ENCODE peak calls at places on chromosomes 11 and 22, in nine cellular contexts. S is head of caudate nucleus; Q is HuH-7; J is stimulated activated CD4-positive, alpha-beta T cell treated with anti-CD3 and anti-CD28 coated beads, Interleukin-1b, Interleukin-23, amount 100 ng/mL, for 24 hours; Z is left ventricle myocardium inferior; Y is right lobe of liver; E is activated T-cell treated with anti-CD3 and anti-CD28 coated beads, Interleukin-2, amount 50 U/mL, for 72 hours; A is AG09309; X is T-helper 9 cell. W is an unnamed sample.

GRCh38 chr11:71418643-71419042 is 29.6 kb downstream of the DHCR7 start:
- DNase-seq in S (peak; percentile 82), X (no peak), A (no peak), E (no peak), Q (no peak), J (no peak), Y (no peak), Z (no peak), W (no peak)

GRCh38 chr11:9573775-9574555 is 495 bp downstream of the WEE1 start:
- DNase-seq in Z (peak; percentile 37), Q (no peak), A (no peak), J (peak; percentile 28), Y (peak; percentile 60), X (peak; percentile 8), S (no peak), E (peak; percentile 51), W (no peak)

GRCh38 chr11:64757549-64758329 is 2.0 kb downstream of the PYGM start:
- DNase-seq in Z (no peak), S (peak; percentile 21), X (no peak), E (no peak), J (no peak), Y (peak; percentile 49), A (no peak), Q (no peak), W (no peak)

GRCh38 chr22:36325163-36326031 is 62.4 kb downstream of the MYH9 start:
- DNase-seq in Z (no peak), Y (no peak), A (peak; percentile 93), J (no peak), S (no peak), X (no peak), E (no peak), Q (no peak), W (no peak)

GRCh38 chr22:44983878-44984482 is 25.8 kb downstream of the PHF21B start:
- DNase-seq in Z (no peak), Y (no peak), E (no peak), J (no peak), X (no peak), S (no peak), A (no peak), Q (no peak), W (no peak)

GRCh38 chr11:58912124-58912523 is 27.2 kb upstream of the GLYATL1 start:
- DNase-seq in J (no peak), Y (no peak), A (no peak), S (no peak), X (no peak), Z (no peak), E (no peak), Q (no peak), W (no peak)

GRCh38 chr11:35014352-35014751 is 97.9 kb downstream of the PDHX start:
- DNase-seq in Z (no peak), Q (no peak), X (no peak), A (peak; percentile 67), Y (no peak), J (no peak), S (no peak), E (no peak), W (no peak)

GRCh38 chr22:36671398-36671797 is 32.2 kb downstream of the CACNG2 start:
- DNase-seq in Q (no peak), A (no peak), E (no peak), Y (no peak), S (no peak), J (no peak), X (no peak), Z (no peak), W (no peak)

GRCh38 chr11:110908401-110909106 is 196.3 kb upstream of the ARHGAP20 start:
- DNase-seq in A (peak; percentile 59), Q (no peak), J (no peak), Z (no peak), Y (no peak), E (no peak), X (no peak), S (no peak), W (no peak)

GRCh38 chr11:119832536-119832935 is 103.5 kb upstream of the NECTIN1 start:
- DNase-seq in X (no peak), S (no peak), A (peak; percentile 3), E (no peak), J (no peak), Y (no peak), Q (peak; percentile 32), Z (no peak), W (no peak)

GRCh38 chr11:116840224-116840745 is 2.9 kb upstream of the APOA1 start:
- DNase-seq in J (no peak), A (no peak), Z (no peak), Y (no peak), X (no peak), E (no peak), Q (peak; percentile 50), S (peak; percentile 65), W (no peak)

GRCh38 chr11:1879941-1880720 is 11.6 kb downstream of the PRR33 start:
- DNase-seq in Z (peak; percentile 84), Y (peak; percentile 57), X (no peak), Q (no peak), E (no peak), J (no peak), S (no peak), A (no peak), W (no peak)

GRCh38 chr11:134754196-134754822 is 342.3 kb upstream of the B3GAT1 start:
- DNase-seq in E (no peak), J (no peak), Y (no peak), X (no peak), Z (no peak), S (no peak), A (no peak), Q (no peak), W (no peak)

GRCh38 chr22:24059121-24059520 is 48.0 kb downstream of the CABIN1 start:
- DNase-seq in A (peak; percentile 83), Y (no peak), Q (no peak), S (no peak), E (no peak), X (no peak), Z (no peak), J (no peak), W (no peak)

GRCh38 chr11:20501971-20502370 is 97.4 kb upstream of the SLC6A5 start:
- DNase-seq in Y (no peak), J (no peak), Q (no peak), X (no peak), S (no peak), A (no peak), E (no peak), Z (no peak), W (no peak)

GRCh38 chr11:78753297-78753696 is 178.6 kb upstream of the NARS2 start:
- DNase-seq in J (no peak), S (no peak), E (no peak), A (no peak), Q (no peak), X (no peak), Z (no peak), Y (no peak), W (no peak)

GRCh38 chr11:88538088-88538487 is 200.6 kb upstream of the CTSC start:
- DNase-seq in S (no peak), X (no peak), E (no peak), Y (no peak), Z (no peak), A (peak; percentile 41), J (no peak), Q (no peak), W (no peak)

GRCh38 chr11:94473177-94473799 is 20.4 kb downstream of the MRE11 start:
- DNase-seq in A (no peak), Z (no peak), Y (no peak), S (no peak), J (no peak), X (no peak), Q (no peak), E (peak; percentile 44), W (peak; percentile 5)

GRCh38 chr11:68688881-68689280 is 4.5 kb downstream of the GAL start:
- DNase-seq in Z (no peak), J (no peak), X (no peak), Y (no peak), Q (peak; percentile 90), A (no peak), E (no peak), S (no peak), W (no peak)

GRCh38 chr11:130531061-130531460 is 82.6 kb downstream of the ADAMTS15 start:
- DNase-seq in S (no peak), Q (no peak), E (no peak), J (no peak), X (no peak), Y (no peak), Z (no peak), A (no peak), W (no peak)

GRCh38 chr11:15976433-15977045 is 379.8 kb downstream of the SOX6 start:
- DNase-seq in Z (no peak), Y (no peak), A (no peak), J (no peak), E (no peak), S (no peak), X (no peak), Q (no peak), W (no peak)

GRCh38 chr11:112588252-112588668 is 327.6 kb upstream of the PLET1 start:
- DNase-seq in E (peak; percentile 46), Y (no peak), A (peak; percentile 66), S (peak; percentile 80), Q (peak; percentile 56), J (peak; percentile 12), X (peak; percentile 12), Z (peak; percentile 35), W (peak; percentile 55)

GRCh38 chr11:126561327-126561893 is 205.9 kb downstream of the ST3GAL4 start:
- DNase-seq in Q (peak; percentile 39), J (no peak), Z (peak; percentile 23), E (peak; percentile 5), Y (no peak), A (no peak), X (no peak), S (peak; percentile 44), W (peak; percentile 43)

GRCh38 chr11:64206457-64207246 is at the start of gene FERMT3:
- DNase-seq in Z (peak; percentile 72), J (peak; percentile 82), E (peak; percentile 80), S (peak; percentile 55), X (peak; percentile 52), Y (peak; percentile 81), A (no peak), Q (no peak), W (no peak)

GRCh38 chr22:32839776-32840571 is 38.5 kb downstream of the TIMP3 start:
- DNase-seq in E (no peak), Q (no peak), X (no peak), S (no peak), Z (peak; percentile 44), J (no peak), Y (no peak), A (peak; percentile 40), W (no peak)

GRCh38 chr22:31945478-31945815 is 1.1 kb downstream of the YWHAH start:
- DNase-seq in J (no peak), Y (no peak), X (no peak), Q (no peak), Z (no peak), A (no peak), E (peak; percentile 10), S (no peak), W (no peak)

GRCh38 chr11:10601722-10602281 is 33.3 kb upstream of the LYVE1 start:
- DNase-seq in Y (no peak), E (no peak), A (no peak), Q (no peak), Z (peak; percentile 47), S (no peak), X (no peak), J (no peak), W (no peak)

GRCh38 chr22:45036154-45036553 is 26.3 kb upstream of the PHF21B start:
- DNase-seq in S (peak; percentile 49), E (no peak), A (no peak), Z (no peak), Q (no peak), X (no peak), J (no peak), Y (no peak), W (no peak)

GRCh38 chr11:68002943-68003845 is 703 bp downstream of the UNC93B1 start:
- DNase-seq in Y (no peak), Z (no peak), E (peak; percentile 56), Q (peak; percentile 88), J (no peak), S (peak; percentile 62), X (peak; percentile 51), A (no peak), W (no peak)